ENCODE peak calls at places on chromosomes 13 and 19, in five cellular contexts. O is T-cell, N is activated T-cell treated with anti-CD3 and anti-CD28 coated beads for 1 hour, F is posterior cingulate gyrus, C is AG04450. A is an unnamed sample.
A peak's percentile ranks its signal among the peaks of the same experiment; 100 is the strongest.

GRCh38 chr13:84912720-84913119 is 886.5 kb downstream of the SLITRK6 start:
- DNase-seq in O (no peak), N (no peak), F (no peak), C (no peak), A (no peak)

GRCh38 chr13:75076476-75076875 is 405.5 kb downstream of the TBC1D4 start:
- DNase-seq in O (no peak), N (no peak), F (no peak), C (no peak), A (no peak)

GRCh38 chr19:40165362-40165937 is 25.8 kb upstream of the MAP3K10 start:
- DNase-seq in O (peak; percentile 48), N (peak; percentile 53), F (peak; percentile 53), C (no peak), A (no peak)

GRCh38 chr13:93238711-93239110 is 12.1 kb downstream of the GPC6 start:
- DNase-seq in O (no peak), N (no peak), F (no peak), C (no peak), A (no peak)

GRCh38 chr13:38803566-38803965 is 116.7 kb downstream of the FREM2 start:
- DNase-seq in O (no peak), N (no peak), F (no peak), C (no peak), A (no peak)

GRCh38 chr13:93959796-93960533 is 519.5 kb downstream of the DCT start:
- DNase-seq in O (no peak), N (no peak), F (no peak), C (no peak), A (no peak)

GRCh38 chr13:101640797-101641400 is 188.4 kb downstream of the ITGBL1 start:
- DNase-seq in O (no peak), N (no peak), F (no peak), C (peak; percentile 18), A (peak; percentile 65)

GRCh38 chr19:413756-414420 is 4.9 kb upstream of the C2CD4C start:
- DNase-seq in O (no peak), N (no peak), F (no peak), C (no peak), A (no peak)

GRCh38 chr13:50122465-50122864 is 107.2 kb downstream of the KCNRG start:
- DNase-seq in O (no peak), N (no peak), F (no peak), C (no peak), A (no peak)

GRCh38 chr13:45851171-45851889 is at the start of gene SIAH3:
- DNase-seq in O (no peak), N (peak; percentile 5), F (peak; percentile 48), C (no peak), A (no peak)

GRCh38 chr19:3338541-3339181 is 27.7 kb upstream of the NFIC start:
- DNase-seq in O (peak; percentile 68), N (peak; percentile 56), F (no peak), C (no peak), A (no peak)

GRCh38 chr13:74452881-74453280 is 318.7 kb upstream of the KLF12 start:
- DNase-seq in O (no peak), N (no peak), F (no peak), C (no peak), A (no peak)

GRCh38 chr13:106603568-106603967 is 35.6 kb upstream of the ARGLU1 start:
- DNase-seq in O (no peak), N (no peak), F (no peak), C (no peak), A (no peak)

GRCh38 chr13:75907044-75907443 is 270.9 kb downstream of the LMO7 start:
- DNase-seq in O (no peak), N (no peak), F (no peak), C (no peak), A (no peak)

GRCh38 chr13:37700887-37701286 is 102.3 kb upstream of the POSTN start:
- DNase-seq in O (no peak), N (no peak), F (no peak), C (no peak), A (no peak)

A was measured in AG04449.